ENCODE peak calls at places on chromosome 15, in five cellular contexts. O is stimulated activated CD4-positive, alpha-beta T cell treated with anti-CD3 and anti-CD28 coated beads, Interleukin-2, amount 100 ng/mL, for 4 hours; T is H7; D is PC-3; S is NCI-H187. C is an unnamed sample.

GRCh38 chr15:47326506-47326905 is 390.8 kb upstream of the SEMA6D start:
- DNase-seq in O (no peak), T (no peak), D (no peak), S (no peak), C (no peak)

GRCh38 chr15:92416557-92416956 is 22.9 kb downstream of the ST8SIA2 start:
- DNase-seq in O (no peak), T (no peak), D (no peak), S (no peak), C (no peak)

GRCh38 chr15:66617137-66618090 is 51.6 kb upstream of the LCTL start:
- DNase-seq in O (no peak), T (peak), D (peak), S (no peak), C (peak)

GRCh38 chr15:63071288-63071909 is 28.9 kb downstream of the TPM1 start:
- DNase-seq in O (no peak), T (no peak), D (no peak), S (no peak), C (no peak)

GRCh38 chr15:69104050-69104750 is 56.2 kb upstream of the GLCE start:
- DNase-seq in O (no peak), T (no peak), D (no peak), S (no peak), C (no peak)

GRCh38 chr15:92395557-92395956 is 1.9 kb downstream of the ST8SIA2 start:
- DNase-seq in O (no peak), T (no peak), D (no peak), S (no peak), C (no peak)

GRCh38 chr15:95446854-95447253 is 883.6 kb upstream of the NR2F2 start:
- DNase-seq in O (no peak), T (no peak), D (no peak), S (no peak), C (peak)

GRCh38 chr15:42080585-42081462 is 13.5 kb downstream of the PLA2G4D start:
- DNase-seq in O (no peak), T (peak), D (no peak), S (no peak), C (no peak)

GRCh38 chr15:98873441-98874218 is 134.0 kb downstream of the PGPEP1L start:
- DNase-seq in O (no peak), T (no peak), D (peak), S (no peak), C (no peak)

GRCh38 chr15:93045191-93045785 is 43.7 kb downstream of the RGMA start:
- DNase-seq in O (no peak), T (no peak), D (no peak), S (no peak), C (no peak)

GRCh38 chr15:40466426-40467259 is 4.1 kb upstream of the CHST14 start:
- DNase-seq in O (no peak), T (no peak), D (no peak), S (no peak), C (no peak)

GRCh38 chr15:48318131-48318530 is 13.1 kb upstream of the DUT start:
- DNase-seq in O (no peak), T (peak), D (no peak), S (no peak), C (no peak)

GRCh38 chr15:68432665-68433064 is 702 bp upstream of the ITGA11 start:
- DNase-seq in O (no peak), T (peak), D (no peak), S (no peak), C (no peak)

GRCh38 chr15:31280831-31281216 is 45.8 kb upstream of the KLF13 start:
- DNase-seq in O (no peak), T (no peak), D (no peak), S (no peak), C (no peak)

GRCh38 chr15:52184721-52185120 is 6.5 kb downstream of the GNB5 start:
- DNase-seq in O (no peak), T (no peak), D (no peak), S (no peak), C (no peak)

GRCh38 chr15:82047493-82048446 is 2.0 kb upstream of the MEX3B start:
- DNase-seq in O (no peak), T (peak), D (no peak), S (no peak), C (no peak)

GRCh38 chr15:89543389-89543788 is 31.9 kb upstream of the TICRR start:
- DNase-seq in O (no peak), T (no peak), D (no peak), S (no peak), C (no peak)

GRCh38 chr15:35496585-35496984 is 49.4 kb downstream of the DPH6 start:
- DNase-seq in O (no peak), T (no peak), D (no peak), S (no peak), C (no peak)

GRCh38 chr15:95674031-95674430 is 656.5 kb upstream of the NR2F2 start:
- DNase-seq in O (no peak), T (no peak), D (no peak), S (no peak), C (no peak)

GRCh38 chr15:61227269-61228024 is 1.7 kb downstream of the RORA start:
- DNase-seq in O (no peak), T (peak), D (peak), S (no peak), C (no peak)

GRCh38 chr15:67967871-67968423 is 86.2 kb upstream of the PIAS1 start:
- DNase-seq in O (no peak), T (peak), D (no peak), S (peak), C (no peak)

GRCh38 chr15:62020576-62021160 is 39.6 kb downstream of the VPS13C start:
- DNase-seq in O (no peak), T (no peak), D (peak), S (no peak), C (no peak)

GRCh38 chr15:31814082-31814481 is 216.2 kb upstream of the CHRNA7 start:
- DNase-seq in O (no peak), T (no peak), D (no peak), S (no peak), C (no peak)

GRCh38 chr15:69398541-69398940 is 15.6 kb upstream of the KIF23 start:
- DNase-seq in O (no peak), T (no peak), D (no peak), S (no peak), C (no peak)

GRCh38 chr15:67103432-67103831 is 38.0 kb downstream of the SMAD3 start:
- DNase-seq in O (no peak), T (no peak), D (no peak), S (no peak), C (no peak)